ENCODE peak calls at places on chromosomes 12 and 14, in nine cellular contexts. X is fibroblast of lung; N is cardiac muscle cell; E is lower lobe of right lung; D is CD8-positive, alpha-beta T cell; U is psoas muscle; T is mammary epithelial cell; O is naive thymus-derived CD4-positive, alpha-beta T cell; R is left ventricle myocardium inferior. C is an unnamed sample. For H3K4me1 and H3K36me3, the result is how much of the 10 kb centered on the place peaks cover.

GRCh38 chr14:103597623-103598372 is 31.2 kb upstream of the KLC1 start:
- DNase-seq in X (peak), N (no peak), E (no peak), D (no peak), U (no peak), T (peak), O (no peak), R (peak), C (peak)

GRCh38 chr12:108115746-108116125 is 13.4 kb upstream of the WSCD2 start:
- DNase-seq in X (no peak), N (no peak), E (no peak), D (no peak), U (no peak), T (no peak), O (no peak), R (no peak), C (no peak)

GRCh38 chr12:14769837-14770494 is 33.3 kb downstream of the WBP11 start:
- DNase-seq in X (peak), N (peak), E (peak), D (peak), U (peak), T (peak), O (peak), R (peak), C (peak)

GRCh38 chr12:119068129-119068856 is 87.0 kb downstream of the SRRM4 start:
- DNase-seq in X (no peak), N (peak), E (no peak), D (no peak), U (no peak), T (no peak), O (no peak), R (peak), C (no peak)

GRCh38 chr14:63475761-63476160 is 67.4 kb downstream of the PPP2R5E start:
- DNase-seq in X (no peak), N (no peak), E (no peak), D (no peak), U (no peak), T (no peak), O (no peak), R (no peak), C (no peak)

GRCh38 chr12:46492471-46493351 is 120.1 kb upstream of the SLC38A2 start:
- DNase-seq in X (peak), N (no peak), E (no peak), D (no peak), U (no peak), T (peak), O (no peak), R (no peak), C (peak)

GRCh38 chr14:106665814-106666213 is 1139.4 kb downstream of the TMEM121 start:
- DNase-seq in X (no peak), N (no peak), E (no peak), D (no peak), U (no peak), T (no peak), O (no peak), R (no peak), C (no peak)

GRCh38 chr12:90037740-90038139 is 329.1 kb upstream of the ATP2B1 start:
- DNase-seq in X (peak), N (no peak), E (no peak), D (no peak), U (no peak), T (no peak), O (no peak), R (no peak), C (no peak)

GRCh38 chr12:130139971-130140547 is 22.2 kb upstream of the FZD10 start:
- DNase-seq in X (no peak), N (no peak), E (no peak), D (no peak), U (peak), T (no peak), O (no peak), R (no peak), C (no peak)

GRCh38 chr14:75399819-75400678 is 27.8 kb upstream of the JDP2 start:
- DNase-seq in X (peak), N (no peak), E (peak), D (no peak), U (peak), T (peak), O (no peak), R (peak), C (no peak)

GRCh38 chr14:51552275-51552674 is 99.4 kb upstream of the FRMD6 start:
- DNase-seq in X (no peak), N (no peak), E (no peak), D (no peak), U (no peak), T (no peak), O (no peak), R (no peak), C (no peak)

GRCh38 chr12:6335451-6336078 is 6.3 kb downstream of the TNFRSF1A start:
- DNase-seq in X (peak), N (peak), E (peak), D (peak), U (peak), T (peak), O (peak), R (peak), C (no peak)

GRCh38 chr12:32995623-32996022 is 99.0 kb upstream of the PKP2 start:
- DNase-seq in X (no peak), N (no peak), E (no peak), D (no peak), U (no peak), T (peak), O (no peak), R (no peak), C (no peak)

GRCh38 chr12:123119808-123120207 is 31.1 kb downstream of the PITPNM2 start:
- DNase-seq in X (no peak), N (no peak), E (no peak), D (no peak), U (no peak), T (no peak), O (peak), R (no peak), C (no peak)

GRCh38 chr14:39247256-39247655 is 13.5 kb downstream of the MIA2 start:
- DNase-seq in X (peak), N (no peak), E (no peak), D (no peak), U (no peak), T (peak), O (no peak), R (no peak), C (no peak)

GRCh38 chr14:38238881-38239280 is 17.0 kb downstream of the CLEC14A start:
- DNase-seq in X (peak), N (no peak), E (no peak), D (no peak), U (no peak), T (no peak), O (no peak), R (no peak), C (no peak)

GRCh38 chr12:126286203-126286602 is 1221.0 kb downstream of the AACS start:
- DNase-seq in X (no peak), N (no peak), E (no peak), D (no peak), U (no peak), T (no peak), O (no peak), R (no peak), C (no peak)

GRCh38 chr12:3445127-3445978 is 45.6 kb upstream of the PRMT8 start:
- DNase-seq in X (no peak), N (no peak), E (no peak), D (no peak), U (no peak), T (no peak), O (no peak), R (no peak), C (no peak)

GRCh38 chr12:3168775-3169221 is 91.6 kb downstream of the TSPAN9 start:
- DNase-seq in X (peak), N (no peak), E (no peak), D (no peak), U (peak), T (peak), O (no peak), R (no peak), C (peak)

GRCh38 chr14:77989441-77989891 is 180.7 kb upstream of the NRXN3 start:
- DNase-seq in X (peak), N (no peak), E (no peak), D (no peak), U (no peak), T (no peak), O (no peak), R (peak), C (no peak)

GRCh38 chr14:95236221-95236620 is 78.9 kb upstream of the DICER1 start:
- DNase-seq in X (no peak), N (no peak), E (no peak), D (no peak), U (no peak), T (no peak), O (no peak), R (no peak), C (no peak)

GRCh38 chr12:12323606-12324005 is 26.4 kb downstream of the MANSC1 start:
- DNase-seq in X (peak), N (no peak), E (no peak), D (no peak), U (no peak), T (no peak), O (no peak), R (no peak), C (no peak)

GRCh38 chr12:69844836-69845235 is 19.8 kb downstream of the MYRFL start:
- DNase-seq in X (no peak), N (no peak), E (no peak), D (no peak), U (no peak), T (no peak), O (no peak), R (no peak), C (no peak)

GRCh38 chr12:54052745-54053624 is 650 bp upstream of the HOXC4 start:
- DNase-seq in X (no peak), N (no peak), E (no peak), D (no peak), U (no peak), T (no peak), O (no peak), R (no peak), C (peak)

GRCh38 chr12:106984588-106985137 is 2.3 kb downstream of the MTERF2 start:
- DNase-seq in X (no peak), N (no peak), E (no peak), D (no peak), U (no peak), T (no peak), O (no peak), R (no peak), C (no peak)

GRCh38 chr12:26124491-26125450 is at the start of gene BHLHE41:
- DNase-seq in X (peak), N (peak), E (peak), D (no peak), U (peak), T (peak), O (no peak), R (peak), C (peak)

GRCh38 chr12:105444050-105444808 is 113.7 kb downstream of the C12orf75 start:
- DNase-seq in X (peak), N (no peak), E (no peak), D (no peak), U (no peak), T (no peak), O (no peak), R (no peak), C (no peak)

GRCh38 chr14:100566586-100566985 is 20.6 kb downstream of the BEGAIN start:
- DNase-seq in X (no peak), N (no peak), E (no peak), D (no peak), U (no peak), T (no peak), O (no peak), R (no peak), C (no peak)

GRCh38 chr14:100568998-100569733 is 18.1 kb downstream of the BEGAIN start:
- DNase-seq in X (peak), N (no peak), E (no peak), D (no peak), U (no peak), T (no peak), O (no peak), R (no peak), C (no peak)

GRCh38 chr14:100568164-100568997 is 18.8 kb downstream of the BEGAIN start:
- DNase-seq in X (no peak), N (no peak), E (no peak), D (no peak), U (no peak), T (no peak), O (no peak), R (no peak), C (no peak)

GRCh38 chr14:100567009-100567876 is 20.0 kb downstream of the BEGAIN start:
- DNase-seq in X (no peak), N (no peak), E (no peak), D (no peak), U (no peak), T (no peak), O (no peak), R (no peak), C (no peak)

GRCh38 chr14:100567877-100568163 is 19.4 kb downstream of the BEGAIN start:
- DNase-seq in X (no peak), N (no peak), E (no peak), D (no peak), U (no peak), T (no peak), O (no peak), R (no peak), C (no peak)
- H3K4me3 ChIP-seq in X (no peak), N (peak), E (peak), D (no peak), U (peak), T (no peak), O (no peak), R (peak), C (no peak)

GRCh38 chr12:114327765-114328164 is 78.2 kb downstream of the TBX5 start:
- DNase-seq in X (no peak), N (no peak), E (no peak), D (no peak), U (no peak), T (no peak), O (no peak), R (no peak), C (no peak)
- H3K4me1 ChIP-seq in X (under half), N (under half), E (under half), D (under half), U (under half), T (under half), O (under half), R (under half), C (under half)

GRCh38 chr12:57193706-57194245 is 22.8 kb upstream of the NXPH4 start:
- DNase-seq in X (no peak), N (no peak), E (no peak), D (no peak), U (no peak), T (no peak), O (no peak), R (no peak), C (no peak)

GRCh38 chr12:57196439-57196838 is 20.2 kb upstream of the NXPH4 start:
- DNase-seq in X (no peak), N (no peak), E (no peak), D (no peak), U (no peak), T (no peak), O (no peak), R (no peak), C (no peak)

GRCh38 chr12:57195655-57196371 is 20.8 kb upstream of the NXPH4 start:
- DNase-seq in X (no peak), N (no peak), E (no peak), D (no peak), U (no peak), T (no peak), O (no peak), R (no peak), C (no peak)

GRCh38 chr12:57194253-57194652 is 22.3 kb upstream of the NXPH4 start:
- DNase-seq in X (no peak), N (no peak), E (no peak), D (no peak), U (no peak), T (no peak), O (no peak), R (no peak), C (no peak)

DNA sequence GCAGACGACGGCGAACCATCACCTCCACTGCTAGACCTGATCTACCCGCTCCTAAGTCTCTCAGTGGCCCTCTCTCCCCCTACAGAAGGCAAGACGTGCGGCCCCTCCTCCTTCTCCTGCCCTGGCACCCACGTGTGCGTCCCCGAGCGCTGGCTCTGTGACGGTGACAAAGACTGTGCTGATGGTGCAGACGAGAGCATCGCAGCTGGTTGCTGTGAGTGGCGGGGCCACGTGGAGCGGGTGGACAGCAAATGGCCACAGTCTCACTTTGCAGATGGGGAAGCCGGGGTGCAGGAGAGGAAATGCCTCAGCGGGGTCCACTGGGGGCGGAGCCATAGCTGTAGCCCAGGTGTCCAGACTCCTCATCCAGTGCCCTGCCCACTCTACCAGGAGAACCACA is 21.4 kb upstream of the NXPH4 start:
- DNase-seq in X (no peak), N (no peak), E (no peak), D (no peak), U (no peak), T (no peak), O (no peak), R (no peak), C (no peak)
- H3K36me3 ChIP-seq in X (half or more), N (half or more), E (half or more), D (under half), U (under half), T (under half), O (under half), R (half or more), C (half or more)

GRCh38 chr12:103046154-103046553 is 88.7 kb downstream of the ASCL1 start:
- DNase-seq in X (no peak), N (no peak), E (no peak), D (no peak), U (no peak), T (no peak), O (no peak), R (no peak), C (no peak)

DNA sequence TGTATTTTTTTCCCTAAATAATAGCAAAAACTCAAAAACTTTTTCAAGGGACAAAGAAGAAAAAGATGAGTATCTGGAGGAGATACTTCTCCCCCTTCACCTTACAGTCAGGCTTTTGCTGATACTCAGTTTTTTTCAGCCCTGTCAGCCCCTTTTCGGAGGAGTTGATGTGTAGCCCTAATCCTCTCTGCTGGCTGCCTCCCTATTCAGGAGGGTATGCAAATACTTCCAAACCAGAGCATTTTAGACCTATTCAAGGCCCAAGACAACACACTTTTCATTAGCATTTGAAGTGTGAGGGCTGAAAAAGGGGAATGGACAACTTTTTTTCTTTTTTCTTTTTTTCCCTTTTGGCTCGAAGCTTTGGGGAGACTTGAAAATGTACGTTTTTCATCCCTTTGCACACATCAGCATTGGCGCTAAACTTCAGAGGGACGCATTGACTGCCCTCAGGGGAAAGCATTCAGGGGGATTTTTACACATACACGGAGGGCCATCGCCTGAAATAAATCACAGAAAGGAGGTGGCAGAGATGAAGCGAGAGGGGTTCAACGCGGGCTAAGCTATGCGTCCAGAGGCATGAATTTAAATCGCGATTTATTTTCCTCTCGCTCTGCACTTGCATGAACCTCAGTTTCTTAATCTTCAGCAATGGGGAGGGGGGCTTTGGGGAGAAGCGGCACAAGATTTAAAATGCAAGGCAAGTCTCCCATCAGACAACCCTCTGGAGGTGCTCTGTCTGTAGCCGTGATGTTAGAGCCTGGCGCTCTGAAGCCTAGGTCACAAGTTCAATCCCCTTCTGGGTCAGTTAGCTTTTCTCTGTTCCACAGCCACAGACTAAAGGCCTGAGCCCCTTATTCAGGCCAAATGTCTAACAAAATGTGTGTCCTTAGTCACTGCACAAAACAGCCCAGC is 86.3 kb downstream of the ASCL1 start:
- DNase-seq in X (no peak), N (no peak), E (no peak), D (no peak), U (no peak), T (no peak), O (no peak), R (no peak), C (no peak)
- H3K4me3 ChIP-seq in X (no peak), N (no peak), E (no peak), D (no peak), U (no peak), T (no peak), O (no peak), R (no peak), C (no peak)

GRCh38 chr14:22488522-22489246 is 100.3 kb downstream of the DAD1 start:
- DNase-seq in X (no peak), N (no peak), E (no peak), D (no peak), U (no peak), T (no peak), O (no peak), R (no peak), C (no peak)

GRCh38 chr14:22489957-22490950 is 98.8 kb downstream of the DAD1 start:
- DNase-seq in X (no peak), N (no peak), E (no peak), D (no peak), U (no peak), T (no peak), O (no peak), R (no peak), C (no peak)

GRCh38 chr14:22489247-22489551 is 99.8 kb downstream of the DAD1 start:
- DNase-seq in X (no peak), N (no peak), E (no peak), D (no peak), U (no peak), T (no peak), O (no peak), R (no peak), C (no peak)

GRCh38 chr14:22487401-22487800 is 101.6 kb downstream of the DAD1 start:
- DNase-seq in X (no peak), N (no peak), E (no peak), D (no peak), U (no peak), T (no peak), O (no peak), R (no peak), C (no peak)

GRCh38 chr14:22487941-22488340 is 101.1 kb downstream of the DAD1 start:
- DNase-seq in X (no peak), N (peak), E (no peak), D (no peak), U (no peak), T (no peak), O (no peak), R (no peak), C (no peak)
- H3K4me1 ChIP-seq in X (under half), N (under half), E (under half), D (under half), U (under half), T (under half), O (under half), R (half or more), C (under half)

DNA sequence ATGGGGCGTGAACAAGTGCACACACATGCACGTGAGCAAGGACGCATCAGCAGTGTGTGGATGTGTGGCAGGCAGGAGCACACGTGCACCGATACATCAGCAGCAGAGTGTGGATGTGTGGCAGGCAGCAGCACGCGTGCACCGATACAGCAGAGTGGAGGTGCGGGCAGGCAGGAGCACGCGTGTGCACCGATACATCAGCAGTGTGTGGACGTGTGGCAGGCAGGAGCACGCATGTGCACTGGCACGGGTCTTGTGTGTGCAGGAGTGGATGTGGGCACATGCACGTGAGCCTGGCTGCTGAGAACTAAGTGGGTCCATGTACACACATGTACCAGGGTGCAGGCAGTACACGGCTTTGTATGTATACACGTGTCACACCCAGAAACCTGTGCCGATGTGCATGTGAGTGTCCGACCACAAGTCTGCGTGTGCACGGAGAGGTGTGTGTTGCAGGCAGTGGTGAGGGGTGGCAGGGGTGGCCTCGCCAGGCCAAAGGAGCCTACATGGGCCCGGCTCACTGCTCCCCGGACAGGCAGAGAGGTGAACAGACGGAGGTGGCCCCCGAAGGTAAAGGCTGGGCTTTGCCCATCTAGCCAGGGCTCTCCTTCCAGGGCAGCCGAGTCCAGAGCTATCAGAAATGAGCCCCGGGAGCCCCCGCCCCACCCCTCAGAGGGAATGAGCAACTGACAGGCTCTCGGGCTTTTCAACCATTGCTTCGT is 53.9 kb downstream of the RFLNA start:
- DNase-seq in X (no peak), N (no peak), E (no peak), D (no peak), U (no peak), T (no peak), O (no peak), R (no peak), C (no peak)
- H3K36me3 ChIP-seq in X (under half), N (under half), E (half or more), D (under half), U (under half), T (under half), O (half or more), R (half or more), C (half or more)

C was measured in SJSA1.